ENCODE peak calls at places on chromosomes 3 and 15, in four cellular contexts. One of them, this sample, is unnamed.

GRCh38 chr15:68887120-68887519 is 43.2 kb upstream of the SPESP1 start:
- DNase-seq in aorta: no peak
- DNase-seq in astrocyte of the cerebellum: no peak
- DNase-seq in HCEC 1CT: no peak
- DNase-seq in this sample: no peak

GRCh38 chr3:141279074-141279945 is 47.7 kb downstream of the PXYLP1 start:
- DNase-seq in aorta: no peak
- DNase-seq in astrocyte of the cerebellum: no peak
- DNase-seq in HCEC 1CT: no peak
- DNase-seq in this sample: no peak

GRCh38 chr15:70596354-70597055 is 166.9 kb downstream of the UACA start:
- DNase-seq in aorta: no peak
- DNase-seq in astrocyte of the cerebellum: peak
- DNase-seq in HCEC 1CT: peak
- DNase-seq in this sample: no peak

GRCh38 chr3:114718071-114718896 is 424.5 kb downstream of the TIGIT start:
- DNase-seq in aorta: no peak
- DNase-seq in astrocyte of the cerebellum: no peak
- DNase-seq in HCEC 1CT: no peak
- DNase-seq in this sample: no peak

GRCh38 chr3:50600141-50600753 is 11.3 kb downstream of the CISH start:
- DNase-seq in aorta: no peak
- DNase-seq in astrocyte of the cerebellum: no peak
- DNase-seq in HCEC 1CT: no peak
- DNase-seq in this sample: no peak

GRCh38 chr15:29091666-29092065 is 178.0 kb downstream of the NSMCE3 start:
- DNase-seq in aorta: peak
- DNase-seq in astrocyte of the cerebellum: no peak
- DNase-seq in HCEC 1CT: no peak
- DNase-seq in this sample: no peak

GRCh38 chr3:50572158-50572557 is 2.8 kb downstream of the HEMK1 start:
- DNase-seq in aorta: peak
- DNase-seq in astrocyte of the cerebellum: peak
- DNase-seq in HCEC 1CT: peak
- DNase-seq in this sample: peak

GRCh38 chr3:156459434-156459833 is 95.5 kb downstream of the SSR3 start:
- DNase-seq in aorta: peak
- DNase-seq in astrocyte of the cerebellum: no peak
- DNase-seq in HCEC 1CT: no peak
- DNase-seq in this sample: no peak

GRCh38 chr15:71493526-71493925 is 316.8 kb upstream of the NR2E3 start:
- DNase-seq in aorta: no peak
- DNase-seq in astrocyte of the cerebellum: no peak
- DNase-seq in HCEC 1CT: no peak
- DNase-seq in this sample: no peak

GRCh38 chr3:130395916-130396315 is 50.4 kb downstream of the COL6A5 start:
- DNase-seq in aorta: no peak
- DNase-seq in astrocyte of the cerebellum: peak
- DNase-seq in HCEC 1CT: no peak
- DNase-seq in this sample: peak

GRCh38 chr3:162770556-162770955 is 1273.9 kb downstream of the OTOL1 start:
- DNase-seq in aorta: no peak
- DNase-seq in astrocyte of the cerebellum: no peak
- DNase-seq in HCEC 1CT: peak
- DNase-seq in this sample: no peak

GRCh38 chr3:113183748-113184661 is 27.4 kb upstream of the BOC start:
- DNase-seq in aorta: no peak
- DNase-seq in astrocyte of the cerebellum: no peak
- DNase-seq in HCEC 1CT: no peak
- DNase-seq in this sample: no peak

GRCh38 chr3:51390186-51390585 is 899 bp upstream of the RBM15B start:
- DNase-seq in aorta: peak
- DNase-seq in astrocyte of the cerebellum: no peak
- DNase-seq in HCEC 1CT: no peak
- DNase-seq in this sample: no peak

GRCh38 chr3:169256027-169256426 is 407.5 kb downstream of the MECOM start:
- DNase-seq in aorta: no peak
- DNase-seq in astrocyte of the cerebellum: no peak
- DNase-seq in HCEC 1CT: no peak
- DNase-seq in this sample: no peak

GRCh38 chr15:53446376-53446775 is 313.1 kb downstream of the WDR72 start:
- DNase-seq in aorta: no peak
- DNase-seq in astrocyte of the cerebellum: no peak
- DNase-seq in HCEC 1CT: no peak
- DNase-seq in this sample: no peak

GRCh38 chr3:195512798-195513345 is 30.3 kb downstream of the PPP1R2 start:
- DNase-seq in aorta: no peak
- DNase-seq in astrocyte of the cerebellum: no peak
- DNase-seq in HCEC 1CT: no peak
- DNase-seq in this sample: no peak

GRCh38 chr3:148948913-148949657 is 42.3 kb upstream of the GYG1 start:
- DNase-seq in aorta: no peak
- DNase-seq in astrocyte of the cerebellum: no peak
- DNase-seq in HCEC 1CT: no peak
- DNase-seq in this sample: no peak

GRCh38 chr3:132561003-132561402 is 36.1 kb upstream of the ACKR4 start:
- DNase-seq in aorta: no peak
- DNase-seq in astrocyte of the cerebellum: no peak
- DNase-seq in HCEC 1CT: no peak
- DNase-seq in this sample: no peak

GRCh38 chr3:29773481-29773880 is 492.6 kb downstream of the RBMS3 start:
- DNase-seq in aorta: no peak
- DNase-seq in astrocyte of the cerebellum: no peak
- DNase-seq in HCEC 1CT: no peak
- DNase-seq in this sample: no peak

GRCh38 chr3:64578384-64578783 is 109.4 kb downstream of the ADAMTS9 start:
- DNase-seq in aorta: no peak
- DNase-seq in astrocyte of the cerebellum: no peak
- DNase-seq in HCEC 1CT: no peak
- DNase-seq in this sample: no peak

GRCh38 chr15:69145694-69146492 is 14.5 kb upstream of the GLCE start:
- DNase-seq in aorta: no peak
- DNase-seq in astrocyte of the cerebellum: no peak
- DNase-seq in HCEC 1CT: no peak
- DNase-seq in this sample: no peak

GRCh38 chr3:25427155-25428002 is 684 bp upstream of the RARB start:
- DNase-seq in aorta: no peak
- DNase-seq in astrocyte of the cerebellum: no peak
- DNase-seq in HCEC 1CT: peak
- DNase-seq in this sample: no peak

GRCh38 chr3:138833908-138834358 is 795 bp downstream of the PIK3CB start:
- DNase-seq in aorta: no peak
- DNase-seq in astrocyte of the cerebellum: no peak
- DNase-seq in HCEC 1CT: peak
- DNase-seq in this sample: no peak

GRCh38 chr15:80501453-80501852 is 97.3 kb downstream of the ARNT2 start:
- DNase-seq in aorta: no peak
- DNase-seq in astrocyte of the cerebellum: no peak
- DNase-seq in HCEC 1CT: no peak
- DNase-seq in this sample: no peak

GRCh38 chr3:57998366-57999283 is 9.6 kb upstream of the FLNB start:
- DNase-seq in aorta: no peak
- DNase-seq in astrocyte of the cerebellum: no peak
- DNase-seq in HCEC 1CT: peak
- DNase-seq in this sample: no peak

GRCh38 chr3:183324083-183324482 is 71.0 kb downstream of the B3GNT5 start:
- DNase-seq in aorta: no peak
- DNase-seq in astrocyte of the cerebellum: no peak
- DNase-seq in HCEC 1CT: no peak
- DNase-seq in this sample: no peak

GRCh38 chr15:29103825-29104565 is 165.6 kb downstream of the NSMCE3 start:
- DNase-seq in aorta: peak
- DNase-seq in astrocyte of the cerebellum: peak
- DNase-seq in HCEC 1CT: peak
- DNase-seq in this sample: peak